ENCODE peak calls at places on chromosome 21, in eight cellular contexts. R, T, C, V, X, U, W and J are unnamed samples.

GRCh38 chr21:17463441-17463840 is 49.4 kb upstream of the CXADR start:
- DNase-seq in R (no peak), T (no peak), C (no peak), V (no peak), X (no peak), U (no peak), W (no peak), J (no peak)

GRCh38 chr21:45471229-45472052 is 66.5 kb downstream of the COL18A1 start:
- DNase-seq in R (peak; percentile 90), T (no peak), C (peak; percentile 82), V (no peak), X (peak; percentile 84), U (no peak), W (no peak), J (peak; percentile 62)

GRCh38 chr21:44742418-44743153 is 31.2 kb upstream of the TSPEAR start:
- DNase-seq in R (no peak), T (peak; percentile 54), C (peak; percentile 54), V (no peak), X (no peak), U (no peak), W (no peak), J (peak; percentile 56)

GRCh38 chr21:31354604-31355443 is 10.8 kb upstream of the TIAM1 start:
- DNase-seq in R (peak; percentile 73), T (no peak), C (peak; percentile 99), V (no peak), X (no peak), U (peak; percentile 69), W (peak; percentile 55), J (no peak)

GRCh38 chr21:29130234-29130993 is at the start of gene MAP3K7CL:
- DNase-seq in R (peak; percentile 81), T (no peak), C (peak; percentile 83), V (no peak), X (no peak), U (no peak), W (no peak), J (no peak)

GRCh38 chr21:35294231-35294898 is 245.3 kb upstream of the RUNX1 start:
- DNase-seq in R (no peak), T (no peak), C (peak; percentile 50), V (no peak), X (no peak), U (no peak), W (no peak), J (no peak)

GRCh38 chr21:45432575-45433255 is 27.8 kb downstream of the COL18A1 start:
- DNase-seq in R (no peak), T (no peak), C (no peak), V (no peak), X (no peak), U (no peak), W (no peak), J (no peak)

GRCh38 chr21:38661296-38662223 is 144.2 kb upstream of the ETS2 start:
- DNase-seq in R (no peak), T (peak; percentile 7), C (no peak), V (no peak), X (no peak), U (no peak), W (no peak), J (peak; percentile 11)

GRCh38 chr21:36891692-36892091 is 74.8 kb downstream of the HLCS start:
- DNase-seq in R (no peak), T (no peak), C (no peak), V (no peak), X (no peak), U (no peak), W (no peak), J (peak; percentile 39)

GRCh38 chr21:46207006-46207919 is 21.3 kb downstream of the LSS start:
- DNase-seq in R (no peak), T (no peak), C (no peak), V (peak; percentile 50), X (no peak), U (no peak), W (no peak), J (no peak)

GRCh38 chr21:40271169-40271568 is 403.9 kb downstream of the PCP4 start:
- DNase-seq in R (no peak), T (no peak), C (no peak), V (no peak), X (no peak), U (no peak), W (no peak), J (no peak)

GRCh38 chr21:45551816-45552695 is 9.8 kb upstream of the SLC19A1 start:
- DNase-seq in R (no peak), T (no peak), C (no peak), V (peak; percentile 55), X (no peak), U (no peak), W (no peak), J (no peak)

GRCh38 chr21:38524168-38525153 is 26.2 kb upstream of the ERG start:
- DNase-seq in R (no peak), T (no peak), C (no peak), V (no peak), X (no peak), U (no peak), W (no peak), J (no peak)

GRCh38 chr21:16708431-16708830 is 804.4 kb upstream of the CXADR start:
- DNase-seq in R (no peak), T (no peak), C (no peak), V (no peak), X (no peak), U (no peak), W (no peak), J (no peak)

GRCh38 chr21:42495027-42495426 is 997 bp downstream of the RSPH1 start:
- DNase-seq in R (no peak), T (no peak), C (no peak), V (no peak), X (no peak), U (no peak), W (no peak), J (no peak)

GRCh38 chr21:15682977-15683376 is 46.8 kb upstream of the USP25 start:
- DNase-seq in R (no peak), T (peak; percentile 6), C (peak; percentile 66), V (no peak), X (no peak), U (no peak), W (no peak), J (peak; percentile 9)

GRCh38 chr21:36728371-36729111 is 29.6 kb downstream of the SIM2 start:
- DNase-seq in R (no peak), T (no peak), C (no peak), V (peak; percentile 37), X (no peak), U (no peak), W (no peak), J (no peak)

GRCh38 chr21:34227386-34227852 is 136.4 kb upstream of the KCNE2 start:
- DNase-seq in R (no peak), T (no peak), C (peak; percentile 12), V (no peak), X (no peak), U (no peak), W (no peak), J (no peak)

GRCh38 chr21:35565204-35565611 is 495.1 kb downstream of the SETD4 start:
- DNase-seq in R (peak; percentile 67), T (no peak), C (peak; percentile 93), V (peak; percentile 66), X (no peak), U (no peak), W (no peak), J (no peak)

GRCh38 chr21:45512626-45513002 is 29.6 kb downstream of the SLC19A1 start:
- DNase-seq in R (no peak), T (no peak), C (no peak), V (peak; percentile 40), X (no peak), U (no peak), W (no peak), J (no peak)

GRCh38 chr21:45457161-45457831 is 52.3 kb downstream of the COL18A1 start:
- DNase-seq in R (no peak), T (no peak), C (no peak), V (no peak), X (no peak), U (no peak), W (no peak), J (no peak)

GRCh38 chr21:44969066-44969649 is 29.3 kb downstream of the SLX9 start:
- DNase-seq in R (no peak), T (no peak), C (no peak), V (no peak), X (no peak), U (no peak), W (no peak), J (no peak)

GRCh38 chr21:44449473-44450363 is 5.6 kb upstream of the LRRC3 start:
- DNase-seq in R (no peak), T (no peak), C (no peak), V (peak; percentile 45), X (no peak), U (no peak), W (no peak), J (no peak)

GRCh38 chr21:28336299-28336698 is 656.4 kb downstream of the LTN1 start:
- DNase-seq in R (peak; percentile 3), T (peak; percentile 34), C (peak; percentile 76), V (no peak), X (no peak), U (no peak), W (no peak), J (peak; percentile 47)